ENCODE peak calls at places on chromosomes 3 and 15, in six cellular contexts. C, O, I, M, P and A are unnamed samples.

GRCh38 chr3:76245073-76245472 is 459.7 kb upstream of the ZNF717 start:
- DNase-seq in C (no peak), O (no peak), I (no peak), M (no peak), P (no peak), A (no peak)

GRCh38 chr3:195208183-195208582 is 62.8 kb downstream of the XXYLT1 start:
- DNase-seq in C (peak), O (no peak), I (no peak), M (peak), P (peak), A (no peak)

GRCh38 chr3:78875431-78875830 is 892.4 kb downstream of the ROBO1 start:
- DNase-seq in C (no peak), O (no peak), I (no peak), M (no peak), P (no peak), A (no peak)

GRCh38 chr3:60000311-60001105 is 950.7 kb upstream of the CFAP20DC start:
- DNase-seq in C (no peak), O (no peak), I (no peak), M (no peak), P (no peak), A (no peak)

GRCh38 chr3:112671930-112672715 is 31.2 kb upstream of the CCDC80 start:
- DNase-seq in C (no peak), O (no peak), I (no peak), M (no peak), P (no peak), A (no peak)

GRCh38 chr15:56281145-56281544 is 37.5 kb upstream of the RFX7 start:
- DNase-seq in C (no peak), O (no peak), I (no peak), M (no peak), P (no peak), A (no peak)

GRCh38 chr3:188202358-188203138 is 48.6 kb downstream of the LPP start:
- DNase-seq in C (no peak), O (peak), I (peak), M (no peak), P (no peak), A (no peak)

GRCh38 chr3:81339040-81339845 is 422.2 kb downstream of the GBE1 start:
- DNase-seq in C (peak), O (peak), I (peak), M (no peak), P (no peak), A (no peak)

GRCh38 chr3:108234387-108234957 is 12.2 kb upstream of the IFT57 start:
- DNase-seq in C (no peak), O (no peak), I (no peak), M (no peak), P (no peak), A (no peak)

DNA sequence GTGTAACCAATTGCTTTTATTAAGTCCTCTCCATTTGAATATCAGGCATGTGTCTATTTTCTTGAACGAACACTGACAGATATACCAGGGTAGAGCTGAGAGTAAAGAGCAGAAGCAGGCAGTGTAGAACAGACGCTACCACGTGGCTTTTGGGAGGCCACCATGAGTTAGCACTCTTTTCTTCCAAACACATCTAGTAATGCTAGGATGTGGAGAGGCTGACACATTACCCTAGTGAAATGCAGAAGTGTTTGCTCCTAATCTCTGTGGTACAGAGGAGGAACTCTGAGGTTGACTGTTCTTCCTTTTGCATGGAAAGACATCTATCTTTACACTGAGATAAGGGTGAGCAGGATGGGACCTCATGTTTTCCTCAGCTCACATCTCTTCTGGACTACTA is 216.3 kb downstream of the SATB1 start:
- DNase-seq in C (no peak), O (no peak), I (no peak), M (no peak), P (no peak), A (no peak)
- TF ChIP-seq POLR2AphosphoS5 in C (no peak), O (no peak), I (no peak), M (no peak), P (no peak), A (no peak)

GRCh38 chr3:182979719-182980191 is 583 bp downstream of the DCUN1D1 start:
- DNase-seq in C (no peak), O (peak), I (peak), M (no peak), P (peak), A (no peak)

GRCh38 chr3:182978387-182978786 is 2.0 kb downstream of the DCUN1D1 start:
- DNase-seq in C (no peak), O (no peak), I (no peak), M (no peak), P (no peak), A (no peak)

GRCh38 chr3:182981038-182981380 is 671 bp upstream of the DCUN1D1 start:
- DNase-seq in C (no peak), O (no peak), I (no peak), M (no peak), P (no peak), A (no peak)

GRCh38 chr3:182980204-182981037 is at the start of gene DCUN1D1:
- DNase-seq in C (peak), O (peak), I (peak), M (peak), P (peak), A (peak)

GRCh38 chr3:182979103-182979697 is 1.1 kb downstream of the DCUN1D1 start:
- DNase-seq in C (no peak), O (no peak), I (peak), M (no peak), P (no peak), A (no peak)
- TF ChIP-seq TAF1 in C (no peak), O (no peak), I (no peak), M (no peak), P (no peak), A (no peak)

DNA sequence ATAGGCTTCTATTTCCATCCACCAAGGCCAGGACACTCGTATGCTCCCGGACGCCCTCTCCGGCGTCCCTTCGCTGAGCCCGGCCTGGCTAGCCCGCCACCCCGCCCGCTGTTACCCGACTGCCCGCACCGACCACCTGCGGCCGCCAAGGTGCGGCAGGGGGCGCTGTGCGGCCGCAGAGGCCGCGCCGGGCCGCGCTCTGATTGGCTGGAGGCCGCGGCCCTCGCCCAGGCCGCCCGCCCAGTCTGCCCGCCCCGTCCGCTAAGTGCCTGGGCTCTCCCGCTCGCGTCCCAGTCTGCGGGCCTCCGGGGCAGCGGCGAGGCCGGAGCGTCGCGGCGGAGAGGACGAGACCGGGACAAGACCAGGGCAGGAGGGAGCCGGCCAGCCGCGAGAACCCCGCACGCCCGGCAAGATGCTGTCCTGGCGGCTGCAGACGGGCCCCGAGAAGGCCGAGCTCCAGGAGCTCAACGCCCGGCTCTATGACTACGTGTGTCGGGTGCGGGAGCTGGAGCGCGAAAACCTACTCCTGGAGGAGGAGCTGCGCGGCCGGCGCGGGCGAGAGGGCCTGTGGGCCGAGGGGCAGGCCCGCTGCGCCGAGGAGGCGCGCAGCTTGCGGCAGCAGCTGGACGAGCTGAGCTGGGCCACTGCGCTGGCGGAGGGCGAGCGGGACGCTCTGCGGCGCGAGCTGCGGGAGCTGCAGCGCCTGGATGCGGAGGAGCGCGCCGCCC is at the start of gene SYNM:
- DNase-seq in C (peak), O (peak), I (peak), M (no peak), P (peak), A (peak)
- TF ChIP-seq POLR2A in C (no peak), O (no peak), I (peak), M (peak), P (no peak), A (no peak)

GRCh38 chr3:56629451-56629850 is 53.6 kb downstream of the TASOR start:
- DNase-seq in C (no peak), O (no peak), I (no peak), M (no peak), P (no peak), A (no peak)
- TF ChIP-seq POLR2AphosphoS5 in C (no peak), O (no peak), I (no peak), M (no peak), P (no peak), A (no peak)

GRCh38 chr3:146300756-146301155 is 49.9 kb upstream of the PLSCR4 start:
- DNase-seq in C (no peak), O (no peak), I (no peak), M (no peak), P (no peak), A (no peak)
- TF ChIP-seq TAF1 in C (no peak), O (no peak), I (no peak), M (no peak), P (no peak), A (no peak)

DNA sequence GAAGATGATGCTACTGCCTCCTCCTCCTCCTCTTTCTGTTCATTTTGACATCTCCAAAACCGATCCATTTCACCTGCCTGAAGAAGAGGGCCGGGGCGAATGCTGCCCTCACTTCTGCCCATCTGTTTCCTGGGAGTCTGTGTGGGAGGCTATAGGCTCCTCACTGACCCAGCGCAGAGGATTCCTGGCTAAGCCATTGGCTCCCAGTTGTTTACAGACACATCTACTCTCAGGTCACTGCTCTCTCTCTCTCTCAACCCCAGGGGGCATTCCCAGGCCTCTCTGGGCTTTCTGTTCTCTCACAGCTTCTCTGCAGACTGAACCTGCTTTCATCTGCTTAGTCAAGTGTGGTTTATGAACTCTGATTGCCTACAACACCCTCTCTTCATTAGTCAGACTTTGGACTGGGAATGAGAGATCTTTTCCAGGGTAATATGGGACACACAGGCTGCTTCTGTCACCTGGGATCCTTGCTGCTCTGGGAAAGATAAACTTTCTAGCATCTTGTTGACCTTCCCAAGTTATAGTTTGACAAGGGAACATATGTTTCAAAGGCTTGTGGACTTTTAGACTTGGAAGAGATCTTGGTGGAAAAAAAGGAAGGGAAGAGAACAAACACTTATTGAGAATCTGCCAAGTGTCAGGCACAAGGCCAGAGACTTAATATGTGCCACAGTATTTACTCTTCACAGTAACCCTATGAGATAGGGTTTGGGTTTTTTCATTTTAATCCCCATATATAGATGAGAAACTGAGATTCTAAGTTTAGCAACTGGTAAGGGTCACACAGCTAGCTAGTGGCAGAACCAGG is 30.2 kb upstream of the USP3 start:
- DNase-seq in C (no peak), O (no peak), I (peak), M (peak), P (peak), A (no peak)
- TF ChIP-seq POLR2A in C (peak), O (no peak), I (peak), M (no peak), P (no peak), A (peak)

GRCh38 chr15:67077641-67078215 is 12.3 kb downstream of the SMAD3 start:
- DNase-seq in C (no peak), O (no peak), I (no peak), M (no peak), P (no peak), A (no peak)

GRCh38 chr15:67072951-67073350 is 7.5 kb downstream of the SMAD3 start:
- DNase-seq in C (no peak), O (no peak), I (no peak), M (no peak), P (no peak), A (no peak)

GRCh38 chr15:67074886-67075229 is 9.5 kb downstream of the SMAD3 start:
- DNase-seq in C (no peak), O (no peak), I (no peak), M (no peak), P (no peak), A (no peak)

GRCh38 chr15:67079361-67079760 is 14.0 kb downstream of the SMAD3 start:
- DNase-seq in C (no peak), O (no peak), I (no peak), M (no peak), P (no peak), A (no peak)

DNA sequence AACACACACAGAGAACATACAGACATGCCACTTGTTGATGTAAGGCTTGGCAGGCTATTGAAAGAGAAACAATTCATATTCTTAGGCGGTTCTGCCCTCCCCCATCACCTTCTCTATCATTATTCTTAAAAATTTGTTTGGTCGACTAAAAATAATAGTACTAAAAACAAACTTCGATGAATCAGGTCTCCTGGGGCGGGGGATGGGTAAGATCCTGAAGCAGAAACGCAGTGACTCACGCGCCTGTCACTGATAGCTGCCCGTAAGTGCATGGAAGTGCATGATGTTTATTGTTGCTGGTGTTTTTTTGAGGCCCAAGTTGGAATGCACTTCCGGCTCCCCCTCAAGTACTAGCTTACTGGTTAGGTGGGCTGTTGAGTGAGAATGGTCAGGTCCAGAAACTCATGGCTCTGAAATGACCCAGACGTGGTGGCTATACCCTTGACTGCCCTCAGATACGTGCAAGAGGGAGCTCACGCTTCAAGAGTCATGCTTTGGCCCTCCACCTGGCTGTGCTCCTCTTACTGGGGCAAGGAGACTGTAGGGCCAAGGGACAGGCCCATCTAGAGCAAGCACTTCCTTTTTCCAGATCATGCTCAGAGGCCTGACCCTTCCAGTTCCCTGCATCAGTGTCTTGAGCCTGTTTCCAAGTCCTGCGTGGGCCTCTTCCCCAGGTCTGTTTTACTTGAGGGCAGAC is 10.9 kb downstream of the SMAD3 start:
- DNase-seq in C (no peak), O (peak), I (no peak), M (no peak), P (no peak), A (no peak)
- TF ChIP-seq POLR2AphosphoS5 in C (peak), O (peak), I (no peak), M (peak), P (no peak), A (peak)